ENCODE peak calls at places on chromosomes 11 and 22, in four cellular contexts. K is HepG2, H is K562, F is HCT116. S is an unnamed sample.

GRCh38 chr11:9091044-9091936 is at the start of gene SCUBE2:
- DNase-seq in K (no peak), H (peak; percentile 36), F (no peak), S (peak; percentile 86)

GRCh38 chr11:125992893-125993292 is 47.0 kb downstream of the VSIG10L2 start:
- DNase-seq in K (no peak), H (no peak), F (no peak), S (no peak)

GRCh38 chr22:47130883-47131610 is 368.6 kb downstream of the TBC1D22A start:
- DNase-seq in K (no peak), H (no peak), F (no peak), S (no peak)

GRCh38 chr11:14905104-14906033 is 13.3 kb upstream of the CYP2R1 start:
- DNase-seq in K (no peak), H (no peak), F (no peak), S (peak; percentile 27)

GRCh38 chr22:41405588-41405987 is 23.8 kb downstream of the TEF start:
- DNase-seq in K (no peak), H (no peak), F (no peak), S (no peak)

GRCh38 chr11:85682330-85683305 is 3.4 kb downstream of the CCDC89 start:
- DNase-seq in K (no peak), H (peak; percentile 16), F (no peak), S (peak; percentile 81)

GRCh38 chr22:47173535-47174021 is 411.1 kb downstream of the TBC1D22A start:
- DNase-seq in K (no peak), H (no peak), F (no peak), S (no peak)

GRCh38 chr11:123628936-123629683 is 25.3 kb downstream of the SCN3B start:
- DNase-seq in K (no peak), H (no peak), F (no peak), S (peak; percentile 74)

GRCh38 chr11:31813961-31814868 is 3.1 kb upstream of the PAX6 start:
- DNase-seq in K (no peak), H (no peak), F (no peak), S (peak; percentile 48)

GRCh38 chr22:49380828-49381114 is 446.9 kb downstream of the BRD1 start:
- DNase-seq in K (no peak), H (no peak), F (no peak), S (no peak)

GRCh38 chr11:134597452-134597851 is 185.4 kb upstream of the B3GAT1 start:
- DNase-seq in K (no peak), H (no peak), F (no peak), S (no peak)

GRCh38 chr11:8233691-8234424 is 29.8 kb downstream of the LMO1 start:
- DNase-seq in K (no peak), H (no peak), F (no peak), S (peak; percentile 78)

GRCh38 chr22:22011964-22012363 is 29.4 kb upstream of the TOP3B start:
- DNase-seq in K (no peak), H (no peak), F (no peak), S (no peak)

GRCh38 chr11:1336836-1337646 is 27.6 kb upstream of the TOLLIP start:
- DNase-seq in K (no peak), H (no peak), F (no peak), S (peak; percentile 80)

GRCh38 chr22:45878051-45878764 is 98.8 kb downstream of the WNT7B start:
- DNase-seq in K (no peak), H (no peak), F (no peak), S (no peak)

GRCh38 chr11:134332782-134333181 is 994 bp downstream of the GLB1L2 start:
- DNase-seq in K (no peak), H (no peak), F (no peak), S (no peak)

GRCh38 chr11:8768625-8769333 is 86.2 kb downstream of the RPL27A start:
- DNase-seq in K (peak; percentile 39), H (peak; percentile 54), F (peak; percentile 72), S (no peak)

GRCh38 chr11:17531071-17531817 is 13.0 kb downstream of the USH1C start:
- DNase-seq in K (no peak), H (no peak), F (no peak), S (no peak)

GRCh38 chr22:32802291-32802826 is 854 bp downstream of the TIMP3 start:
- DNase-seq in K (no peak), H (no peak), F (no peak), S (no peak)

GRCh38 chr11:11537871-11538270 is 83.9 kb downstream of the GALNT18 start:
- DNase-seq in K (no peak), H (no peak), F (no peak), S (peak; percentile 52)

GRCh38 chr11:69567951-69568808 is 72.8 kb upstream of the CCND1 start:
- DNase-seq in K (peak; percentile 98), H (no peak), F (no peak), S (no peak)

DNA sequence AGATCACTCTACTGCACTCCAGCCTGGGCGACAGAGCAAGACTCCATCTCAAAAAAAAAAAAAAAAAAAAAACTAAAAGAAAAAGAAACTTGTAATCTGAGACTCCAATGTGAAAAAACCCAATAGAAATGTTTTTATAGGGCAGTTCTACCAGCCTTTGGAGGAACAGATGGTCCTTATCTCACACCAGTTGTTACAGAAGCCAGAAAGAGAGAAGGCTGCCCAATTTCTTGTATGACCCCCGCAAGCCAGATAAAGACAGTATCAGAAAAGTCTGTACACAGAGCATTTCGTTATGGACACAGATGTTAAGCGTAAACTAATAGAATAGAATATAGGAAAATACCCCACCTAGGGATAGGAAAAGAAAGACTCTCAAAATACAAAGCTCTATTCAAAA is 11.3 kb upstream of the TSGA10IP start:
- DNase-seq in K (no peak), H (peak; percentile 41), F (no peak), S (no peak)
- TF ChIP-seq ELF1 in K (no peak), H (no peak), F (no peak), S (no peak)

DNA sequence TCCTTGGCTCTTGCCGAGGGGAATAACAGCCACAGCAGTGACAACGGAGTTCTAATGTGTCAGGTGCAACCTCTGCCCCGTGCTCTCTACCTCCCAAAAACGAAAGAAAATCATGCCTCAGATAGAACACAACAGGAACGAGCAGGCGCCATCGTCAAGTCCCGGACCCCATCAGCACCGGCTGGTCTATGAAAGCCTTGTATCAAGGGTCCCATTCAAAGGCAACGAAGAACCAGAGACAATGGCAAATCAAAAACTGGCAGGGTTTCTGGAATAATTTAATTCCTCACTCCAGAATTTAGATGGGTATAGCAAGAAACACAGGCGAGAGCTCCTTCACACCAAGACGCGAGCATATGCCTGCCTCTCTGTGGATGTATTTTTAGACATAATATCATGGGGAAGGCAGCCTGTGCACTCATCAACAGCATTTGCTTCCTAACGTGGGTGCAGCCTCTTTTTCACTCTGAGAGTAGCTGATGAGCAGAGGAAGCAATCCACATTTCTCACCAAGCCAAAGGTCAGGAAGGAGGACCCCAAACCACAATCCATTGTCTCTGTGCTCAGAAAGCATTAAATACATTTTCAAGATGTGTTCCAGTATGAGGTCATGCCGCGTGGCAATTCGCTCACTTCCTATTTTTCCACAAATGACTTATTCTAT is 193.4 kb upstream of the BLID start:
- DNase-seq in K (no peak), H (no peak), F (no peak), S (no peak)
- TF ChIP-seq ELF1 in K (no peak), H (no peak), F (no peak), S (no peak)

GRCh38 chr22:38291201-38291777 is 18.5 kb upstream of the TMEM184B start:
- DNase-seq in K (no peak), H (no peak), F (no peak), S (no peak)

GRCh38 chr22:38286915-38287669 is 14.3 kb upstream of the TMEM184B start:
- DNase-seq in K (no peak), H (no peak), F (no peak), S (no peak)

GRCh38 chr22:38292694-38293093 is 19.9 kb upstream of the TMEM184B start:
- DNase-seq in K (no peak), H (no peak), F (no peak), S (no peak)

GRCh38 chr22:38289583-38290082 is 16.8 kb upstream of the TMEM184B start:
- DNase-seq in K (no peak), H (no peak), F (no peak), S (no peak)

GRCh38 chr22:38290347-38290746 is 17.5 kb upstream of the TMEM184B start:
- DNase-seq in K (no peak), H (no peak), F (no peak), S (no peak)
- TF ChIP-seq ELF1 in K (no peak), H (no peak), F (no peak), S (no peak)

GRCh38 chr11:57279131-57279530 is 42.1 kb upstream of the APLNR start:
- DNase-seq in K (no peak), H (no peak), F (no peak), S (no peak)

GRCh38 chr11:57277845-57278720 is 41.0 kb upstream of the APLNR start:
- DNase-seq in K (peak; percentile 24), H (peak; percentile 75), F (peak; percentile 69), S (peak; percentile 73)

GRCh38 chr11:57278721-57279095 is 41.7 kb upstream of the APLNR start:
- DNase-seq in K (no peak), H (no peak), F (no peak), S (no peak)

GRCh38 chr11:57287884-57288283 is 36.9 kb downstream of the TNKS1BP1 start:
- DNase-seq in K (no peak), H (no peak), F (no peak), S (no peak)

DNA sequence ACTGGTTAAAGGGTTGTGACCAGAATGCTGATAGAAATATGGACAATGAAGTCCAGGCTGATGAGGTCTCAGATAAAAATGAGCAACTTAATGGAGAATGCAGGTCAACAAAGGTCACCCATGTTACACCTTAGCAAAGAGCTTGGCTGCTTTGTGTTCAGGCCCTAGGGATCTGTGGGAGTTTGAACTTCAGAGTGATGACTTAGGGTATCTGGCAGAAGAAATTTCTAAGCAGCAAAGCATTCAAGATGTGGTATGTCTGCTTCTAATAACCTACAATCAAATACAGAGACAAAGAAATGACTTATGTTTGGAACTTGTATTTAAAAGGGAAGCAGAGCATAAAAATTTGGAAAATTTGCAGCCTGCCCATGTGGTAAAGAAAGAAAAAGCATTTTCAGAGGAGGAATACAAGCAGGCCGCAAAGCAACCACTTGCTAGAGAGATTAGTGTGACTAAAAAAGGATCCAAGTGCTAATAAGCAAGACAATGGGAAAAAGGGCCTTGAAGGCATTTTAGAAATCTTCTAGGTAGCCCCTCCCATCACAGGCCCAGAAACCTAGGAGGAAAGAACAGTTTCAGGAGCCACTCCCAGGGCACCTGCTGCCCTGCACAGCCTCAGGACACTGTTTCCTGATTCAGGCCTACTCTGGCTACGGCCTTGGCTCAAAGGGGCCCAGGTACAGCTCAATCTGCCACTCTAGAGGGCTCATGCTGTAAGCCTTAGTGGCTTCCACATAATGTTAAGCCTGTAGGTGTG is 41.3 kb downstream of the TNKS1BP1 start:
- DNase-seq in K (no peak), H (no peak), F (no peak), S (no peak)
- TF ChIP-seq ELF1 in K (no peak), H (no peak), F (no peak), S (no peak)

DNA sequence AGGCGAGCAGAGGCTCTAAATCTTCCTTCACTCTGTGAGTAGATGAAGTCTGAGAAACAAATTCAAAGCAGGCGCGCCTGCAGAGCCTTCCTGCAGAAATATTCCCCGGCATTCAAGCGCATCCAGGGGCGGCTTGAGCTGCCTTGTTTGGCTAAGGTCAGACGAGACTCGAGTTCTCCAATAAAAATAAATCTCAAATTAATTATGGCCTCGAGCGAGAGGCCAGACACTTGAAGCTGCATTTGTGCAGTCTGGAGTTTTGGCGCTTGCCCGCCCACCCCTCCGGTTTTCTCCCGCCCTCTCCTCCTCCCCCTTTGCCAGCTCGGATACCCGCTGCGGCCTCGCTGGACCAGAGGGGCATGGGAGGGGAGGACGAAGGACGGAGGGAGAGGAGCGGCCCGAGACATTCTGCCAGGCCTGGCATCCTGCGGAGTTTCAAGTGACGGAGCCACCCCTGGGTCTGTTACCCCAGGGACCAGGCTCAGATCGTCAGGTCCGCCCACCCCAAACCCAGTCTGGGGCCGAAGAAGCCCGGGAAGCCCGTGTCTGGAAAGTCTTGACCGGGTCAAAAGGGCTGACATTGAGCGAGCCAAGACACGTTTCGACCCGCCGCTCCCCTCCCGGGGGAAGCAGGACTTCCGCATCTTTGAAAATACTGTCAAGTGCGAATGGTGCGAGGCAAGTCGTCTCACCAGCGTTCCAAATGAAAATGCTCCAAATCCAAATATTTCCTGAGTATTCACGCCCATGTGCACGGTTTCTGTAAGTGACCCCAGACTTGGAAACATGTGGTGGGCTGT is 3.7 kb upstream of the FLI1 start:
- DNase-seq in K (no peak), H (no peak), F (no peak), S (peak; percentile 59)
- TF ChIP-seq ELF1 in K (no peak), H (no peak), F (no peak), S (no peak)

S was measured in SK-N-SH.